ENCODE peak calls at places on chromosomes 5 and 9, in six cellular contexts. Q is astrocyte; Y is fibroblast of lung; D is psoas muscle; C is CD8-positive, alpha-beta T cell; M is lower lobe of right lung. J is an unnamed sample.

GRCh38 chr9:127384016-127384730 is 12.8 kb upstream of the SLC2A8 start:
- DNase-seq in Q (no peak), Y (no peak), D (no peak), C (no peak), M (no peak), J (no peak)

GRCh38 chr9:72828281-72828731 is 124.5 kb downstream of the ALDH1A1 start:
- DNase-seq in Q (peak; percentile 77), Y (peak; percentile 80), D (no peak), C (no peak), M (no peak), J (no peak)

GRCh38 chr9:114180701-114181582 is 25.6 kb downstream of the COL27A1 start:
- DNase-seq in Q (peak; percentile 48), Y (peak; percentile 65), D (no peak), C (no peak), M (peak; percentile 31), J (no peak)

GRCh38 chr5:172506921-172507320 is 52.6 kb upstream of the SH3PXD2B start:
- DNase-seq in Q (no peak), Y (no peak), D (no peak), C (no peak), M (no peak), J (no peak)

GRCh38 chr5:160833806-160834205 is 18.2 kb downstream of the ATP10B start:
- DNase-seq in Q (no peak), Y (no peak), D (no peak), C (no peak), M (no peak), J (no peak)

GRCh38 chr5:31186672-31187267 is 6.7 kb upstream of the CDH6 start:
- DNase-seq in Q (no peak), Y (peak; percentile 43), D (no peak), C (no peak), M (no peak), J (no peak)

GRCh38 chr5:7855611-7856010 is 4.7 kb upstream of the CFAP90 start:
- DNase-seq in Q (no peak), Y (no peak), D (no peak), C (no peak), M (no peak), J (no peak)

GRCh38 chr9:124020520-124021384 is 9.2 kb downstream of the LHX2 start:
- DNase-seq in Q (no peak), Y (no peak), D (no peak), C (no peak), M (no peak), J (no peak)

GRCh38 chr5:111227805-111228204 is 3.6 kb downstream of the CAMK4 start:
- DNase-seq in Q (peak; percentile 84), Y (peak; percentile 87), D (no peak), C (no peak), M (no peak), J (peak; percentile 2)

GRCh38 chr5:68070641-68071191 is 144.8 kb upstream of the PIK3R1 start:
- DNase-seq in Q (no peak), Y (no peak), D (no peak), C (no peak), M (no peak), J (no peak)

GRCh38 chr9:120723547-120723946 is 9.3 kb upstream of the MEGF9 start:
- DNase-seq in Q (peak; percentile 81), Y (peak; percentile 82), D (no peak), C (no peak), M (no peak), J (no peak)

GRCh38 chr9:99998266-99998665 is 91.8 kb downstream of the STX17 start:
- DNase-seq in Q (no peak), Y (no peak), D (no peak), C (no peak), M (no peak), J (no peak)

GRCh38 chr9:31185831-31186230 is 1198.6 kb upstream of the ACO1 start:
- DNase-seq in Q (peak; percentile 54), Y (peak; percentile 65), D (no peak), C (no peak), M (no peak), J (no peak)

GRCh38 chr5:368162-369084 is 46.9 kb downstream of the AHRR start:
- DNase-seq in Q (peak; percentile 86), Y (peak; percentile 88), D (no peak), C (no peak), M (peak; percentile 51), J (no peak)

GRCh38 chr9:93083592-93084470 is 12.2 kb upstream of the CARD19 start:
- DNase-seq in Q (no peak), Y (no peak), D (no peak), C (no peak), M (peak; percentile 54), J (no peak)

GRCh38 chr9:37324261-37324683 is 98.2 kb upstream of the GRHPR start:
- DNase-seq in Q (peak; percentile 20), Y (peak; percentile 47), D (no peak), C (no peak), M (no peak), J (no peak)

GRCh38 chr5:31867219-31867618 is 228.3 kb downstream of the PDZD2 start:
- DNase-seq in Q (no peak), Y (no peak), D (no peak), C (no peak), M (no peak), J (no peak)

GRCh38 chr9:15513335-15513734 is 2.6 kb upstream of the PSIP1 start:
- DNase-seq in Q (no peak), Y (no peak), D (no peak), C (no peak), M (no peak), J (no peak)

GRCh38 chr9:28255174-28255573 is 681.9 kb upstream of the C9orf72 start:
- DNase-seq in Q (no peak), Y (no peak), D (no peak), C (no peak), M (no peak), J (no peak)

GRCh38 chr5:176583076-176583475 is 26.9 kb downstream of the GPRIN1 start:
- DNase-seq in Q (no peak), Y (no peak), D (no peak), C (no peak), M (no peak), J (no peak)

GRCh38 chr5:116359575-116359974 is 215.0 kb downstream of the SEMA6A start:
- DNase-seq in Q (no peak), Y (no peak), D (no peak), C (no peak), M (no peak), J (no peak)

GRCh38 chr5:40784027-40784653 is 14.0 kb downstream of the PRKAA1 start:
- DNase-seq in Q (no peak), Y (no peak), D (no peak), C (no peak), M (no peak), J (no peak)

GRCh38 chr5:150636391-150637244 is 3.8 kb upstream of the SYNPO start:
- DNase-seq in Q (peak; percentile 71), Y (peak; percentile 77), D (peak; percentile 69), C (no peak), M (no peak), J (no peak)

GRCh38 chr5:133773247-133774202 is 161.2 kb upstream of the FSTL4 start:
- DNase-seq in Q (no peak), Y (no peak), D (no peak), C (no peak), M (no peak), J (no peak)
- H3K27ac ChIP-seq in Q (no peak overlapping the region), Y (no peak overlapping the region), D (peak overlapping the region; percentile 67), C (no peak overlapping the region), M (no peak overlapping the region), J (no peak overlapping the region)

GRCh38 chr9:137096785-137097546 is 10.2 kb downstream of the MAN1B1 start:
- DNase-seq in Q (no peak), Y (no peak), D (no peak), C (no peak), M (no peak), J (no peak)
- H3K27ac ChIP-seq in Q (no peak overlapping the region), Y (no peak overlapping the region), D (no peak overlapping the region), C (peak overlapping the region; percentile 73), M (no peak overlapping the region), J (no peak overlapping the region)

GRCh38 chr9:104302775-104303174 is 201.3 kb upstream of the OR13F1 start:
- DNase-seq in Q (no peak), Y (no peak), D (no peak), C (no peak), M (no peak), J (no peak)
- H3K27ac ChIP-seq in Q (no peak overlapping the region), Y (no peak overlapping the region), D (no peak overlapping the region), C (no peak overlapping the region), M (no peak overlapping the region), J (no peak overlapping the region)

GRCh38 chr5:57298985-57299491 is 125.2 kb downstream of the GPBP1 start:
- DNase-seq in Q (peak; percentile 71), Y (peak; percentile 76), D (no peak), C (no peak), M (no peak), J (no peak)
- H3K27ac ChIP-seq in Q (peak overlapping the region; percentile 64), Y (peak overlapping the region; percentile 1), D (no peak overlapping the region), C (no peak overlapping the region), M (no peak overlapping the region), J (no peak overlapping the region)

GRCh38 chr5:35478856-35479682 is 138.6 kb upstream of the SPEF2 start:
- DNase-seq in Q (peak; percentile 48), Y (peak; percentile 59), D (no peak), C (no peak), M (no peak), J (no peak)
- H3K27ac ChIP-seq in Q (no peak overlapping the region), Y (peak overlapping the region; percentile 53), D (peak overlapping the region; percentile 30), C (no peak overlapping the region), M (peak overlapping the region; percentile 81), J (no peak overlapping the region)

GRCh38 chr5:117679046-117679445 is 1104.4 kb upstream of the SEMA6A start:
- DNase-seq in Q (no peak), Y (peak; percentile 0), D (no peak), C (no peak), M (no peak), J (no peak)
- H3K27ac ChIP-seq in Q (no peak overlapping the region), Y (no peak overlapping the region), D (no peak overlapping the region), C (no peak overlapping the region), M (no peak overlapping the region), J (no peak overlapping the region)

GRCh38 chr9:87137718-87138117 is 190.4 kb upstream of the GAS1 start:
- DNase-seq in Q (no peak), Y (no peak), D (no peak), C (no peak), M (no peak), J (no peak)

GRCh38 chr9:87140142-87140541 is 192.8 kb upstream of the GAS1 start:
- DNase-seq in Q (no peak), Y (no peak), D (no peak), C (no peak), M (no peak), J (no peak)

GRCh38 chr9:87141124-87141523 is 193.8 kb upstream of the GAS1 start:
- DNase-seq in Q (no peak), Y (no peak), D (no peak), C (no peak), M (no peak), J (no peak)

GRCh38 chr9:87138128-87139040 is 191.1 kb upstream of the GAS1 start:
- DNase-seq in Q (no peak), Y (no peak), D (no peak), C (no peak), M (no peak), J (no peak)

GRCh38 chr9:87140605-87141109 is 193.4 kb upstream of the GAS1 start:
- DNase-seq in Q (no peak), Y (no peak), D (peak; percentile 30), C (no peak), M (no peak), J (no peak)
- H3K27ac ChIP-seq in Q (no peak overlapping the region), Y (no peak overlapping the region), D (peak overlapping the region; percentile 58), C (no peak overlapping the region), M (no peak overlapping the region), J (no peak overlapping the region)